ENCODE peak calls at places on chromosomes 12 and 14, in four cellular contexts. Z is H4; T is effector CD8-positive, alpha-beta T cell; R is stimulated activated CD4-positive, alpha-beta T cell treated with anti-CD3 and anti-CD28 coated beads, Interleukin-2, amount 100 ng/mL, for 48 hours. J is an unnamed sample.

GRCh38 chr12:115199831-115200230 is 515.9 kb upstream of the TBX3 start:
- DNase-seq in Z (no peak), T (no peak), R (no peak), J (no peak)

GRCh38 chr12:64544796-64545382 is 65.4 kb upstream of the RASSF3 start:
- DNase-seq in Z (no peak), T (no peak), R (no peak), J (no peak)

GRCh38 chr12:44223736-44224135 is 387.9 kb downstream of the TMEM117 start:
- DNase-seq in Z (no peak), T (no peak), R (no peak), J (no peak)

GRCh38 chr12:34402899-34403705 is 380.8 kb downstream of the ALG10 start:
- DNase-seq in Z (peak; percentile 0), T (no peak), R (no peak), J (no peak)

GRCh38 chr14:63039800-63040380 is 5.4 kb downstream of the KCNH5 start:
- DNase-seq in Z (peak; percentile 69), T (no peak), R (no peak), J (peak; percentile 6)

GRCh38 chr12:128727999-128728398 is 95.8 kb downstream of the SLC15A4 start:
- DNase-seq in Z (no peak), T (no peak), R (no peak), J (no peak)

GRCh38 chr12:57889541-57889989 is 43.0 kb upstream of the CTDSP2 start:
- DNase-seq in Z (peak; percentile 95), T (no peak), R (no peak), J (peak; percentile 100)

GRCh38 chr12:132025526-132025925 is 75.8 kb downstream of the EP400 start:
- DNase-seq in Z (no peak), T (no peak), R (no peak), J (no peak)

GRCh38 chr12:54984602-54985376 is at the start of gene TESPA1:
- DNase-seq in Z (peak; percentile 62), T (peak; percentile 59), R (peak; percentile 75), J (no peak)

GRCh38 chr12:30926243-30927209 is at the start of gene TSPAN11:
- DNase-seq in Z (no peak), T (no peak), R (no peak), J (peak; percentile 86)

GRCh38 chr14:74904623-74905503 is 18.2 kb downstream of the RPS6KL1 start:
- DNase-seq in Z (no peak), T (no peak), R (no peak), J (no peak)

GRCh38 chr14:75612157-75612556 is 33.7 kb downstream of the FLVCR2 start:
- DNase-seq in Z (no peak), T (no peak), R (no peak), J (no peak)

GRCh38 chr14:22981090-22982012 is 1.0 kb downstream of the AJUBA start:
- DNase-seq in Z (no peak), T (peak; percentile 5), R (no peak), J (peak; percentile 32)

GRCh38 chr12:28512876-28513275 is 322.6 kb downstream of the CCDC91 start:
- DNase-seq in Z (no peak), T (no peak), R (no peak), J (no peak)

GRCh38 chr12:121036810-121037326 is 2.2 kb downstream of the OASL start:
- DNase-seq in Z (peak; percentile 34), T (no peak), R (no peak), J (no peak)

GRCh38 chr12:101407438-101408345 is at the start of gene ARL1:
- DNase-seq in Z (peak; percentile 79), T (peak; percentile 41), R (peak; percentile 77), J (peak; percentile 84)

GRCh38 chr14:38951451-38951850 is 151.6 kb downstream of the SEC23A start:
- DNase-seq in Z (no peak), T (no peak), R (no peak), J (no peak)

GRCh38 chr14:61107148-61107641 is 126.2 kb downstream of the SLC38A6 start:
- DNase-seq in Z (no peak), T (no peak), R (no peak), J (no peak)

GRCh38 chr12:89539425-89540117 is 13.7 kb upstream of the POC1B start:
- DNase-seq in Z (no peak), T (no peak), R (no peak), J (no peak)

GRCh38 chr14:72738181-72738611 is 155.7 kb downstream of the DPF3 start:
- DNase-seq in Z (no peak), T (no peak), R (no peak), J (no peak)

GRCh38 chr12:65501093-65501621 is 222.7 kb downstream of the MSRB3 start:
- DNase-seq in Z (no peak), T (no peak), R (no peak), J (peak; percentile 28)

GRCh38 chr14:32331227-32331597 is 2.1 kb downstream of the AKAP6 start:
- DNase-seq in Z (no peak), T (no peak), R (no peak), J (peak; percentile 24)

GRCh38 chr12:49933793-49934192 is 16.7 kb upstream of the AQP2 start:
- DNase-seq in Z (no peak), T (no peak), R (no peak), J (no peak)

GRCh38 chr14:22994762-22995275 is 12.5 kb upstream of the AJUBA start:
- DNase-seq in Z (peak; percentile 64), T (peak; percentile 4), R (no peak), J (peak; percentile 52)

GRCh38 chr12:84397279-84397678 is 515.3 kb downstream of the SLC6A15 start:
- DNase-seq in Z (no peak), T (no peak), R (no peak), J (no peak)

GRCh38 chr14:85093631-85094330 is 436.2 kb upstream of the FLRT2 start:
- DNase-seq in Z (no peak), T (no peak), R (no peak), J (no peak)

GRCh38 chr12:5096241-5096880 is 52.7 kb downstream of the KCNA5 start:
- DNase-seq in Z (peak; percentile 68), T (no peak), R (no peak), J (no peak)

GRCh38 chr14:24186831-24187537 is 1.6 kb downstream of the IPO4 start:
- DNase-seq in Z (no peak), T (no peak), R (no peak), J (no peak)